ENCODE peak calls at places on chromosomes 16 and 17, in eight cellular contexts. One of them, this sample, is unnamed.

GRCh38 chr17:50437409-50437808 is 11.4 kb downstream of the ACSF2 start:
- DNase-seq in Right ventricle myocardium superior: no peak
- DNase-seq in mesendoderm: no peak
- DNase-seq in EH: no peak
- DNase-seq in H54: no peak
- DNase-seq in HFFc6: no peak
- DNase-seq in GM03348: no peak
- DNase-seq in transverse colon: no peak
- DNase-seq in this sample: no peak

GRCh38 chr17:83193336-83194188 is 114.2 kb downstream of the METRNL start:
- DNase-seq in Right ventricle myocardium superior: peak; percentile 48
- DNase-seq in mesendoderm: no peak
- DNase-seq in EH: peak; percentile 45
- DNase-seq in H54: no peak
- DNase-seq in HFFc6: no peak
- DNase-seq in GM03348: no peak
- DNase-seq in transverse colon: peak; percentile 8
- DNase-seq in this sample: no peak

GRCh38 chr17:32503251-32504165 is 16.7 kb downstream of the CDK5R1 start:
- DNase-seq in Right ventricle myocardium superior: no peak
- DNase-seq in mesendoderm: no peak
- DNase-seq in EH: peak; percentile 49
- DNase-seq in H54: peak; percentile 56
- DNase-seq in HFFc6: peak; percentile 20
- DNase-seq in GM03348: peak; percentile 26
- DNase-seq in transverse colon: peak; percentile 36
- DNase-seq in this sample: no peak

GRCh38 chr17:43171761-43172487 is 910 bp downstream of the NBR1 start:
- DNase-seq in Right ventricle myocardium superior: no peak
- DNase-seq in mesendoderm: peak; percentile 47
- DNase-seq in EH: peak; percentile 97
- DNase-seq in H54: peak; percentile 57
- DNase-seq in HFFc6: peak; percentile 97
- DNase-seq in GM03348: peak; percentile 64
- DNase-seq in transverse colon: peak; percentile 49
- DNase-seq in this sample: peak; percentile 85

GRCh38 chr17:54906713-54907112 is 6.1 kb downstream of the TOM1L1 start:
- DNase-seq in Right ventricle myocardium superior: no peak
- DNase-seq in mesendoderm: no peak
- DNase-seq in EH: no peak
- DNase-seq in H54: no peak
- DNase-seq in HFFc6: no peak
- DNase-seq in GM03348: no peak
- DNase-seq in transverse colon: no peak
- DNase-seq in this sample: no peak

GRCh38 chr16:53372942-53373871 is 61.1 kb upstream of the RBL2 start:
- DNase-seq in Right ventricle myocardium superior: peak; percentile 61
- DNase-seq in mesendoderm: no peak
- DNase-seq in EH: no peak
- DNase-seq in H54: no peak
- DNase-seq in HFFc6: no peak
- DNase-seq in GM03348: no peak
- DNase-seq in transverse colon: peak; percentile 76
- DNase-seq in this sample: no peak

GRCh38 chr17:56880571-56880970 is 33.3 kb downstream of the TRIM25 start:
- DNase-seq in Right ventricle myocardium superior: no peak
- DNase-seq in mesendoderm: no peak
- DNase-seq in EH: no peak
- DNase-seq in H54: no peak
- DNase-seq in HFFc6: no peak
- DNase-seq in GM03348: no peak
- DNase-seq in transverse colon: no peak
- DNase-seq in this sample: no peak

GRCh38 chr16:86037999-86038922 is 139.3 kb downstream of the IRF8 start:
- DNase-seq in Right ventricle myocardium superior: no peak
- DNase-seq in mesendoderm: no peak
- DNase-seq in EH: peak; percentile 9
- DNase-seq in H54: no peak
- DNase-seq in HFFc6: no peak
- DNase-seq in GM03348: no peak
- DNase-seq in transverse colon: peak; percentile 3
- DNase-seq in this sample: no peak

GRCh38 chr16:56203052-56203451 is 11.8 kb downstream of the GNAO1 start:
- DNase-seq in Right ventricle myocardium superior: peak; percentile 50
- DNase-seq in mesendoderm: peak; percentile 84
- DNase-seq in EH: peak; percentile 58
- DNase-seq in H54: peak; percentile 39
- DNase-seq in HFFc6: peak; percentile 16
- DNase-seq in GM03348: no peak
- DNase-seq in transverse colon: peak; percentile 23
- DNase-seq in this sample: peak; percentile 76

GRCh38 chr17:47205419-47205963 is 3.7 kb upstream of the MYL4 start:
- DNase-seq in Right ventricle myocardium superior: peak; percentile 56
- DNase-seq in mesendoderm: peak; percentile 89
- DNase-seq in EH: peak; percentile 83
- DNase-seq in H54: no peak
- DNase-seq in HFFc6: peak; percentile 50
- DNase-seq in GM03348: peak; percentile 71
- DNase-seq in transverse colon: peak; percentile 67
- DNase-seq in this sample: peak; percentile 97

GRCh38 chr16:89049484-89050118 is 44.1 kb upstream of the ACSF3 start:
- DNase-seq in Right ventricle myocardium superior: peak; percentile 32
- DNase-seq in mesendoderm: no peak
- DNase-seq in EH: no peak
- DNase-seq in H54: no peak
- DNase-seq in HFFc6: no peak
- DNase-seq in GM03348: no peak
- DNase-seq in transverse colon: no peak
- DNase-seq in this sample: no peak

GRCh38 chr17:16106161-16106891 is 106.7 kb downstream of the TTC19 start:
- DNase-seq in Right ventricle myocardium superior: no peak
- DNase-seq in mesendoderm: no peak
- DNase-seq in EH: peak; percentile 11
- DNase-seq in H54: no peak
- DNase-seq in HFFc6: no peak
- DNase-seq in GM03348: peak; percentile 35
- DNase-seq in transverse colon: no peak
- DNase-seq in this sample: no peak

GRCh38 chr17:60989439-60989838 is 311.8 kb downstream of the BCAS3 start:
- DNase-seq in Right ventricle myocardium superior: no peak
- DNase-seq in mesendoderm: no peak
- DNase-seq in EH: no peak
- DNase-seq in H54: no peak
- DNase-seq in HFFc6: no peak
- DNase-seq in GM03348: no peak
- DNase-seq in transverse colon: no peak
- DNase-seq in this sample: no peak

GRCh38 chr16:4612474-4612931 is 2.2 kb downstream of the UBALD1 start:
- DNase-seq in Right ventricle myocardium superior: no peak
- DNase-seq in mesendoderm: peak; percentile 64
- DNase-seq in EH: no peak
- DNase-seq in H54: no peak
- DNase-seq in HFFc6: no peak
- DNase-seq in GM03348: no peak
- DNase-seq in transverse colon: no peak
- DNase-seq in this sample: no peak

GRCh38 chr16:12646098-12646489 is 157.6 kb downstream of the CPPED1 start:
- DNase-seq in Right ventricle myocardium superior: no peak
- DNase-seq in mesendoderm: no peak
- DNase-seq in EH: no peak
- DNase-seq in H54: no peak
- DNase-seq in HFFc6: no peak
- DNase-seq in GM03348: no peak
- DNase-seq in transverse colon: no peak
- DNase-seq in this sample: no peak

GRCh38 chr16:54334208-54334607 is 47.6 kb upstream of the IRX3 start:
- DNase-seq in Right ventricle myocardium superior: no peak
- DNase-seq in mesendoderm: no peak
- DNase-seq in EH: no peak
- DNase-seq in H54: no peak
- DNase-seq in HFFc6: no peak
- DNase-seq in GM03348: no peak
- DNase-seq in transverse colon: no peak
- DNase-seq in this sample: peak; percentile 42

GRCh38 chr16:49095539-49095938 is 186.1 kb downstream of the CBLN1 start:
- DNase-seq in Right ventricle myocardium superior: no peak
- DNase-seq in mesendoderm: peak; percentile 24
- DNase-seq in EH: no peak
- DNase-seq in H54: no peak
- DNase-seq in HFFc6: no peak
- DNase-seq in GM03348: no peak
- DNase-seq in transverse colon: no peak
- DNase-seq in this sample: no peak

GRCh38 chr17:19647697-19648474 is 665 bp upstream of the ALDH3A2 start:
- DNase-seq in Right ventricle myocardium superior: peak; percentile 82
- DNase-seq in mesendoderm: peak; percentile 92
- DNase-seq in EH: peak; percentile 82
- DNase-seq in H54: peak; percentile 62
- DNase-seq in HFFc6: peak; percentile 58
- DNase-seq in GM03348: peak; percentile 79
- DNase-seq in transverse colon: peak; percentile 65
- DNase-seq in this sample: peak; percentile 46

GRCh38 chr17:50102164-50102991 is 7.2 kb downstream of the PDK2 start:
- DNase-seq in Right ventricle myocardium superior: peak; percentile 91
- DNase-seq in mesendoderm: no peak
- DNase-seq in EH: no peak
- DNase-seq in H54: no peak
- DNase-seq in HFFc6: no peak
- DNase-seq in GM03348: no peak
- DNase-seq in transverse colon: peak; percentile 93
- DNase-seq in this sample: peak; percentile 85

GRCh38 chr17:76382803-76383644 is 1.4 kb upstream of the SPHK1 start:
- DNase-seq in Right ventricle myocardium superior: peak; percentile 80
- DNase-seq in mesendoderm: peak; percentile 85
- DNase-seq in EH: peak; percentile 87
- DNase-seq in H54: peak; percentile 72
- DNase-seq in HFFc6: peak; percentile 41
- DNase-seq in GM03348: peak; percentile 82
- DNase-seq in transverse colon: peak; percentile 67
- DNase-seq in this sample: no peak

GRCh38 chr17:59830007-59830630 is 62.6 kb downstream of the TUBD1 start:
- DNase-seq in Right ventricle myocardium superior: no peak
- DNase-seq in mesendoderm: no peak
- DNase-seq in EH: peak; percentile 86
- DNase-seq in H54: no peak
- DNase-seq in HFFc6: no peak
- DNase-seq in GM03348: no peak
- DNase-seq in transverse colon: no peak
- DNase-seq in this sample: peak; percentile 56

GRCh38 chr16:10171225-10171624 is 11.0 kb downstream of the GRIN2A start:
- DNase-seq in Right ventricle myocardium superior: no peak
- DNase-seq in mesendoderm: no peak
- DNase-seq in EH: no peak
- DNase-seq in H54: no peak
- DNase-seq in HFFc6: no peak
- DNase-seq in GM03348: no peak
- DNase-seq in transverse colon: no peak
- DNase-seq in this sample: no peak

GRCh38 chr16:17371014-17371296 is 99.8 kb downstream of the XYLT1 start:
- DNase-seq in Right ventricle myocardium superior: no peak
- DNase-seq in mesendoderm: no peak
- DNase-seq in EH: no peak
- DNase-seq in H54: no peak
- DNase-seq in HFFc6: no peak
- DNase-seq in GM03348: no peak
- DNase-seq in transverse colon: no peak
- DNase-seq in this sample: no peak

GRCh38 chr17:7367083-7367482 is 12.1 kb downstream of the TMEM95 start:
- DNase-seq in Right ventricle myocardium superior: no peak
- DNase-seq in mesendoderm: no peak
- DNase-seq in EH: no peak
- DNase-seq in H54: no peak
- DNase-seq in HFFc6: no peak
- DNase-seq in GM03348: no peak
- DNase-seq in transverse colon: no peak
- DNase-seq in this sample: no peak

GRCh38 chr17:38554430-38555350 is 51.1 kb downstream of the SRCIN1 start:
- DNase-seq in Right ventricle myocardium superior: no peak
- DNase-seq in mesendoderm: no peak
- DNase-seq in EH: peak; percentile 35
- DNase-seq in H54: no peak
- DNase-seq in HFFc6: no peak
- DNase-seq in GM03348: no peak
- DNase-seq in transverse colon: no peak
- DNase-seq in this sample: peak; percentile 25

GRCh38 chr17:70420876-70421445 is 251.6 kb downstream of the KCNJ2 start:
- DNase-seq in Right ventricle myocardium superior: no peak
- DNase-seq in mesendoderm: no peak
- DNase-seq in EH: no peak
- DNase-seq in H54: no peak
- DNase-seq in HFFc6: no peak
- DNase-seq in GM03348: no peak
- DNase-seq in transverse colon: no peak
- DNase-seq in this sample: no peak

GRCh38 chr16:15451098-15451731 is 16.8 kb downstream of the BMERB1 start:
- DNase-seq in Right ventricle myocardium superior: no peak
- DNase-seq in mesendoderm: no peak
- DNase-seq in EH: no peak
- DNase-seq in H54: no peak
- DNase-seq in HFFc6: no peak
- DNase-seq in GM03348: no peak
- DNase-seq in transverse colon: no peak
- DNase-seq in this sample: no peak

GRCh38 chr16:84791501-84791900 is 28.3 kb upstream of the CRISPLD2 start:
- DNase-seq in Right ventricle myocardium superior: no peak
- DNase-seq in mesendoderm: no peak
- DNase-seq in EH: no peak
- DNase-seq in H54: no peak
- DNase-seq in HFFc6: no peak
- DNase-seq in GM03348: no peak
- DNase-seq in transverse colon: no peak
- DNase-seq in this sample: no peak

GRCh38 chr17:74877592-74878543 is 5.1 kb upstream of the FDXR start:
- DNase-seq in Right ventricle myocardium superior: no peak
- DNase-seq in mesendoderm: no peak
- DNase-seq in EH: peak; percentile 9
- DNase-seq in H54: no peak
- DNase-seq in HFFc6: no peak
- DNase-seq in GM03348: no peak
- DNase-seq in transverse colon: peak; percentile 88
- DNase-seq in this sample: no peak

GRCh38 chr16:69273009-69273408 is 38.1 kb upstream of the VPS4A start:
- DNase-seq in Right ventricle myocardium superior: no peak
- DNase-seq in mesendoderm: no peak
- DNase-seq in EH: peak; percentile 90
- DNase-seq in H54: no peak
- DNase-seq in HFFc6: peak; percentile 72
- DNase-seq in GM03348: no peak
- DNase-seq in transverse colon: no peak
- DNase-seq in this sample: no peak

GRCh38 chr17:1907818-1908698 is 78.3 kb downstream of the RPA1 start:
- DNase-seq in Right ventricle myocardium superior: no peak
- DNase-seq in mesendoderm: peak; percentile 49
- DNase-seq in EH: peak; percentile 39
- DNase-seq in H54: no peak
- DNase-seq in HFFc6: no peak
- DNase-seq in GM03348: peak; percentile 69
- DNase-seq in transverse colon: no peak
- DNase-seq in this sample: no peak

GRCh38 chr17:45092932-45093430 is 31.9 kb downstream of the NMT1 start:
- DNase-seq in Right ventricle myocardium superior: peak; percentile 88
- DNase-seq in mesendoderm: peak; percentile 55
- DNase-seq in EH: peak; percentile 100
- DNase-seq in H54: peak; percentile 98
- DNase-seq in HFFc6: peak; percentile 98
- DNase-seq in GM03348: peak; percentile 97
- DNase-seq in transverse colon: peak; percentile 64
- DNase-seq in this sample: peak; percentile 98

GRCh38 chr17:66661411-66661843 is 173.5 kb upstream of the CACNG5 start:
- DNase-seq in Right ventricle myocardium superior: no peak
- DNase-seq in mesendoderm: no peak
- DNase-seq in EH: peak; percentile 26
- DNase-seq in H54: peak; percentile 45
- DNase-seq in HFFc6: peak; percentile 6
- DNase-seq in GM03348: no peak
- DNase-seq in transverse colon: no peak
- DNase-seq in this sample: peak; percentile 31

GRCh38 chr16:22373662-22374310 is 633 bp downstream of the CDR2 start:
- DNase-seq in Right ventricle myocardium superior: peak; percentile 77
- DNase-seq in mesendoderm: peak; percentile 44
- DNase-seq in EH: peak; percentile 43
- DNase-seq in H54: peak; percentile 13
- DNase-seq in HFFc6: peak; percentile 12
- DNase-seq in GM03348: peak; percentile 52
- DNase-seq in transverse colon: peak; percentile 52
- DNase-seq in this sample: no peak

This sample was measured in H4.